ENCODE peak calls at places on chromosomes 13 and 19, in five cellular contexts. D is cerebellar cortex; S is HAP-1; V is stimulated activated CD4-positive, alpha-beta T cell treated with anti-CD3 and anti-CD28 coated beads, Interleukin-15, amount 100 ng/mL, for 24 hours; X is T-helper 2 cell treated with Interferon-gamma antibody and Interleukin-4, amounts not matched to agents 5 μg/mL and 100 μg/mL, for 36 hours. E is an unnamed sample.

GRCh38 chr19:35766571-35767104 is 8.7 kb downstream of the PROSER3 start:
- DNase-seq in D (no peak), S (no peak), V (no peak), X (no peak), E (no peak)

GRCh38 chr13:26022538-26023292 is 29.1 kb downstream of the SHISA2 start:
- DNase-seq in D (peak; percentile 91), S (no peak), V (no peak), X (no peak), E (no peak)

GRCh38 chr13:33761744-33762143 is 56.2 kb upstream of the RFC3 start:
- DNase-seq in D (peak; percentile 8), S (peak; percentile 19), V (no peak), X (no peak), E (no peak)

GRCh38 chr13:26112843-26113242 is 61.0 kb upstream of the SHISA2 start:
- DNase-seq in D (no peak), S (no peak), V (no peak), X (no peak), E (no peak)

GRCh38 chr13:113026391-113026910 is 57.4 kb downstream of the MCF2L start:
- DNase-seq in D (no peak), S (no peak), V (no peak), X (no peak), E (no peak)

GRCh38 chr13:66117573-66117972 is 1112.6 kb downstream of the PCDH9 start:
- DNase-seq in D (no peak), S (no peak), V (no peak), X (no peak), E (no peak)

GRCh38 chr13:96880419-96880818 is 113.9 kb downstream of the OXGR1 start:
- DNase-seq in D (no peak), S (no peak), V (no peak), X (no peak), E (no peak)

GRCh38 chr13:88456155-88456554 is 785.0 kb downstream of the SLITRK5 start:
- DNase-seq in D (no peak), S (no peak), V (no peak), X (no peak), E (no peak)

GRCh38 chr19:33954686-33955085 is 158.0 kb downstream of the KCTD15 start:
- DNase-seq in D (no peak), S (no peak), V (no peak), X (no peak), E (no peak)

GRCh38 chr13:42883771-42884170 is 102.4 kb downstream of the FAM216B start:
- DNase-seq in D (peak; percentile 16), S (peak; percentile 58), V (no peak), X (no peak), E (no peak)

GRCh38 chr19:39160523-39160861 is 34.9 kb downstream of the PAK4 start:
- DNase-seq in D (no peak), S (no peak), V (no peak), X (no peak), E (no peak)

GRCh38 chr19:58466089-58466759 is 656 bp upstream of the ZNF324 start:
- DNase-seq in D (no peak), S (no peak), V (no peak), X (no peak), E (no peak)

GRCh38 chr19:14507704-14508246 is 10.4 kb downstream of the DNAJB1 start:
- DNase-seq in D (no peak), S (no peak), V (no peak), X (no peak), E (no peak)

GRCh38 chr13:81639984-81640582 is 1299.2 kb upstream of the SPRY2 start:
- DNase-seq in D (peak; percentile 9), S (peak; percentile 69), V (no peak), X (no peak), E (no peak)

GRCh38 chr19:45457776-45458175 is 10.0 kb upstream of the FOSB start:
- DNase-seq in D (no peak), S (no peak), V (no peak), X (no peak), E (no peak)

GRCh38 chr13:86920960-86921359 is 750.2 kb upstream of the SLITRK5 start:
- DNase-seq in D (no peak), S (no peak), V (no peak), X (no peak), E (no peak)

GRCh38 chr19:30093966-30094770 is 152.1 kb downstream of the URI1 start:
- DNase-seq in D (no peak), S (no peak), V (no peak), X (no peak), E (no peak)

GRCh38 chr19:51320258-51320657 is 8.8 kb downstream of the IGLON5 start:
- DNase-seq in D (no peak), S (no peak), V (no peak), X (no peak), E (no peak)

GRCh38 chr13:104034891-104035290 is 968.7 kb upstream of the SLC10A2 start:
- DNase-seq in D (no peak), S (no peak), V (no peak), X (no peak), E (no peak)

GRCh38 chr13:111533900-111534645 is 213.6 kb downstream of the TEX29 start:
- DNase-seq in D (no peak), S (no peak), V (no peak), X (no peak), E (no peak)

GRCh38 chr19:1698636-1699035 is 46.2 kb upstream of the TCF3 start:
- DNase-seq in D (no peak), S (no peak), V (no peak), X (no peak), E (no peak)

GRCh38 chr13:40530961-40531360 is 135.5 kb downstream of the FOXO1 start:
- DNase-seq in D (no peak), S (no peak), V (no peak), X (no peak), E (no peak)

GRCh38 chr13:41631296-41631965 is 174.1 kb downstream of the RGCC start:
- DNase-seq in D (no peak), S (no peak), V (no peak), X (no peak), E (no peak)

GRCh38 chr19:6264077-6264445 is 15.7 kb downstream of the MLLT1 start:
- DNase-seq in D (no peak), S (no peak), V (no peak), X (no peak), E (no peak)

GRCh38 chr13:50910483-50910805 is 853 bp downstream of the RNASEH2B start:
- DNase-seq in D (peak; percentile 65), S (peak; percentile 58), V (no peak), X (no peak), E (no peak)

GRCh38 chr13:63512095-63512494 is 2096.4 kb upstream of the PCDH20 start:
- DNase-seq in D (no peak), S (no peak), V (no peak), X (no peak), E (no peak)

GRCh38 chr13:93881418-93881817 is 598.1 kb downstream of the DCT start:
- DNase-seq in D (no peak), S (no peak), V (no peak), X (no peak), E (no peak)

GRCh38 chr19:5125797-5126497 is 157.0 kb downstream of the KDM4B start:
- DNase-seq in D (no peak), S (no peak), V (no peak), X (no peak), E (peak; percentile 58)

GRCh38 chr13:84497613-84498012 is 615.3 kb upstream of the SLITRK1 start:
- DNase-seq in D (no peak), S (no peak), V (no peak), X (no peak), E (no peak)

GRCh38 chr13:110183925-110184324 is 123.0 kb downstream of the COL4A1 start:
- DNase-seq in D (no peak), S (no peak), V (no peak), X (no peak), E (no peak)

GRCh38 chr19:49924004-49924880 is 4.8 kb upstream of the ATF5 start:
- DNase-seq in D (no peak), S (no peak), V (no peak), X (no peak), E (no peak)

GRCh38 chr13:48234652-48235099 is 1.7 kb downstream of the ITM2B start:
- DNase-seq in D (peak; percentile 53), S (no peak), V (no peak), X (no peak), E (no peak)

GRCh38 chr19:6161271-6161850 is 25.9 kb downstream of the ACSBG2 start:
- DNase-seq in D (peak; percentile 5), S (peak; percentile 55), V (peak; percentile 52), X (peak; percentile 51), E (peak; percentile 92)

GRCh38 chr13:58376349-58376748 is 744.8 kb downstream of the PCDH17 start:
- DNase-seq in D (no peak), S (no peak), V (no peak), X (no peak), E (no peak)

GRCh38 chr13:80586356-80586755 is 245.4 kb upstream of the SPRY2 start:
- DNase-seq in D (no peak), S (no peak), V (no peak), X (no peak), E (no peak)